ENCODE peak calls at places on chromosome 18, in eight cellular contexts. W is HuH-7; X is GM23248; P is astrocyte; K is HCT116; V is hepatic stellate cell; E is small intestine; D is activated CD8-positive, alpha-beta T cell treated with anti-CD3 and anti-CD28 coated beads, Interleukin-2, amount 10 ng/mL, durations not matched to agents 7 days and 5 days. M is an unnamed sample.

GRCh38 chr18:21215480-21215879 is 26.6 kb upstream of the GREB1L start:
- DNase-seq in K (no peak), E (peak; percentile 26), P (no peak), W (no peak), V (no peak), X (no peak), D (no peak), M (no peak)

GRCh38 chr18:12409466-12409865 is 1.7 kb downstream of the PRELID3A start:
- DNase-seq in E (no peak), X (peak; percentile 15), D (no peak), K (no peak), V (peak; percentile 42), P (peak; percentile 49), W (no peak), M (no peak)

GRCh38 chr18:2900742-2901404 is 54.1 kb downstream of the EMILIN2 start:
- DNase-seq in P (no peak), K (no peak), W (no peak), D (no peak), X (no peak), V (no peak), E (no peak), M (no peak)

GRCh38 chr18:75923169-75923568 is 495.7 kb upstream of the SMIM21 start:
- DNase-seq in K (peak; percentile 10), E (no peak), V (no peak), X (peak; percentile 66), P (peak; percentile 93), W (no peak), D (no peak), M (no peak)

GRCh38 chr18:33210575-33211189 is 229.8 kb downstream of the CCDC178 start:
- DNase-seq in D (no peak), E (peak; percentile 28), K (no peak), P (peak; percentile 4), W (no peak), X (peak; percentile 57), V (no peak), M (no peak)

GRCh38 chr18:60024857-60025256 is 125.1 kb downstream of the PMAIP1 start:
- DNase-seq in P (no peak), E (no peak), K (no peak), W (no peak), V (no peak), X (peak; percentile 16), D (no peak), M (no peak)

GRCh38 chr18:79687806-79688205 is 8.2 kb downstream of the CTDP1 start:
- DNase-seq in E (no peak), X (peak; percentile 42), P (peak; percentile 62), D (no peak), V (no peak), W (no peak), K (no peak), M (no peak)

GRCh38 chr18:11857177-11857887 is 6.1 kb downstream of the CHMP1B start:
- DNase-seq in D (no peak), P (peak; percentile 100), K (peak; percentile 95), W (peak; percentile 89), X (peak; percentile 98), V (peak; percentile 92), E (peak; percentile 97), M (peak; percentile 36)

GRCh38 chr18:47036298-47036874 is 965 bp upstream of the ELOA2 start:
- DNase-seq in X (peak; percentile 72), P (peak; percentile 4), K (peak; percentile 29), D (no peak), E (peak; percentile 24), W (peak; percentile 51), V (peak; percentile 53), M (no peak)

GRCh38 chr18:30150466-30151019 is 892.0 kb downstream of the DSC3 start:
- DNase-seq in D (no peak), P (no peak), K (no peak), V (no peak), E (no peak), W (no peak), X (no peak), M (no peak)

GRCh38 chr18:69755041-69755440 is 192.6 kb downstream of the CD226 start:
- DNase-seq in E (no peak), W (no peak), V (no peak), P (peak; percentile 79), D (no peak), X (no peak), K (no peak), M (no peak)

GRCh38 chr18:47912794-47913594 is 17.5 kb downstream of the SMAD2 start:
- DNase-seq in W (no peak), K (no peak), P (no peak), D (no peak), X (no peak), V (no peak), E (no peak), M (no peak)